ENCODE peak calls at places on chromosomes 7 and 10, in four cellular contexts. M is aorta, Q is ovary, L is astrocyte. V is an unnamed sample.
A peak's percentile ranks its signal among the peaks of the same experiment; 100 is the strongest.

GRCh38 chr7:151711435-151711872 is 165.5 kb downstream of the PRKAG2 start:
- DNase-seq in M (no peak), L (no peak), Q (no peak), V (no peak)

GRCh38 chr7:36597099-36597773 is 127.1 kb downstream of the AOAH start:
- DNase-seq in L (no peak), Q (no peak), M (no peak), V (no peak)

GRCh38 chr7:95309951-95310350 is 14.4 kb downstream of the PON1 start:
- DNase-seq in Q (no peak), M (no peak), L (no peak), V (no peak)

GRCh38 chr10:96670786-96671185 is 49.5 kb downstream of the PIK3AP1 start:
- DNase-seq in M (no peak), Q (no peak), L (peak; percentile 50), V (no peak)

GRCh38 chr7:12942599-12942998 is 255.2 kb downstream of the ARL4A start:
- DNase-seq in M (no peak), Q (no peak), L (peak; percentile 60), V (no peak)

GRCh38 chr7:80766724-80767123 is 128.3 kb downstream of the CD36 start:
- DNase-seq in M (no peak), Q (peak; percentile 40), L (no peak), V (no peak)

GRCh38 chr7:30335763-30336487 is 51.5 kb downstream of the ZNRF2 start:
- DNase-seq in L (peak; percentile 33), Q (no peak), M (no peak), V (no peak)

GRCh38 chr7:101662447-101662998 is 33.4 kb upstream of the MYL10 start:
- DNase-seq in M (no peak), L (no peak), Q (no peak), V (no peak)

GRCh38 chr10:123026266-123026665 is 17.5 kb downstream of the ACADSB start:
- DNase-seq in Q (no peak), L (no peak), M (no peak), V (no peak)

GRCh38 chr10:60798031-60798430 is 19.8 kb downstream of the CDK1 start:
- DNase-seq in M (no peak), Q (no peak), L (no peak), V (no peak)

GRCh38 chr10:930415-931325 is 835 bp downstream of the LARP4B start:
- DNase-seq in Q (peak; percentile 33), M (peak; percentile 57), L (peak; percentile 29), V (peak; percentile 75)

GRCh38 chr7:151705744-151706567 is 171.0 kb downstream of the PRKAG2 start:
- DNase-seq in Q (peak; percentile 64), M (no peak), L (peak; percentile 47), V (no peak)

GRCh38 chr7:91850455-91850854 is 30.0 kb downstream of the MTERF1 start:
- DNase-seq in L (peak; percentile 72), Q (no peak), M (no peak), V (no peak)

GRCh38 chr10:122329416-122329815 is 45.1 kb upstream of the PLEKHA1 start:
- DNase-seq in Q (no peak), L (no peak), M (no peak), V (no peak)

GRCh38 chr10:117884088-117884487 is 162.7 kb downstream of the RAB11FIP2 start:
- DNase-seq in L (no peak), M (no peak), Q (no peak), V (no peak)

GRCh38 chr7:33903770-33904679 is 1.3 kb upstream of the BMPER start:
- DNase-seq in M (peak; percentile 59), Q (peak; percentile 49), L (no peak), V (peak; percentile 84)

DNA sequence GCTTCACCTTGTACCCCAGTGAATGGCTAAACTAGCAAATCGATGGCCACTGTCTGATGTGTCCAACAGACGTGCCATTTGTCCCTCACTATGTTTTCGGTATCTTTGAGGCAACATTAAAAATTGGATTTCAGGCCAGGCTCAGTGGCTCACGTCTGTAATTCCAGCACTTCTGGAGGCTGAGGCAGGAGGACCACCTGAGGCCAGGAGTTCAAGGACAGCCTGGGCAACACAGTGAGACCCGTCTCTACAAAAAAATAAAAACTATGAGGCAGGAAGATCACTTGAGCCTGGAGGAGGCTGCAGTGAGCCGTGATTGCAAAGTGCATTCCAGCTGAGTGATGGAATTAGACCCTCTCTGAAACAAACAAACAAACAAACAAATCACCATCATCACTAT is 8.0 kb downstream of the FAM200A start:
- DNase-seq in Q (no peak), L (no peak), M (no peak), V (no peak)
- H3K9me3 ChIP-seq in Q (peaks cover 5% of the 10 kb centered on the region), L (peaks cover 11% of the 10 kb centered on the region), M (peaks cover 2% of the 10 kb centered on the region), V (peaks cover 3% of the 10 kb centered on the region)

DNA sequence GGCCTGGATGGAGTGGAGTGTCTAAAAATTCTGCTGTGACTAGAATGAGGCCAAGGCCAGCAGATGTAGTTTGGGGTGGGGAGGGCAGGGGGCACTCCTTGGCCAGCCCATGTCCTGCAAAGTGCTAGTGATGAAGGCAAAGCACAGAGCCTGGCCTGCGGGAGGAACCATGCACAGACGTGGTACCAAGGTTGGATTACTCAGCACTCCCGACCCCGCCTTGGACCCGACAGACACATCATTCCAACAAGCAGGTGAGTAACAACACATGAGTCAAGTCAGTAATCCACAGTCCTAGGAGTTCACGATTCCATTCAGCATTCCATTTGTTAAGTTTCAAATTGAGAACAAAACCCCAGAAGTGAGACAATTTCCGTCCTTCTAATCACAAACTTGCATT is 317.3 kb downstream of the TCERG1L start:
- DNase-seq in M (no peak), Q (no peak), L (no peak), V (no peak)
- H3K4me3 ChIP-seq in M (no peak overlapping the region), Q (no peak overlapping the region), L (no peak overlapping the region), V (no peak overlapping the region)

DNA sequence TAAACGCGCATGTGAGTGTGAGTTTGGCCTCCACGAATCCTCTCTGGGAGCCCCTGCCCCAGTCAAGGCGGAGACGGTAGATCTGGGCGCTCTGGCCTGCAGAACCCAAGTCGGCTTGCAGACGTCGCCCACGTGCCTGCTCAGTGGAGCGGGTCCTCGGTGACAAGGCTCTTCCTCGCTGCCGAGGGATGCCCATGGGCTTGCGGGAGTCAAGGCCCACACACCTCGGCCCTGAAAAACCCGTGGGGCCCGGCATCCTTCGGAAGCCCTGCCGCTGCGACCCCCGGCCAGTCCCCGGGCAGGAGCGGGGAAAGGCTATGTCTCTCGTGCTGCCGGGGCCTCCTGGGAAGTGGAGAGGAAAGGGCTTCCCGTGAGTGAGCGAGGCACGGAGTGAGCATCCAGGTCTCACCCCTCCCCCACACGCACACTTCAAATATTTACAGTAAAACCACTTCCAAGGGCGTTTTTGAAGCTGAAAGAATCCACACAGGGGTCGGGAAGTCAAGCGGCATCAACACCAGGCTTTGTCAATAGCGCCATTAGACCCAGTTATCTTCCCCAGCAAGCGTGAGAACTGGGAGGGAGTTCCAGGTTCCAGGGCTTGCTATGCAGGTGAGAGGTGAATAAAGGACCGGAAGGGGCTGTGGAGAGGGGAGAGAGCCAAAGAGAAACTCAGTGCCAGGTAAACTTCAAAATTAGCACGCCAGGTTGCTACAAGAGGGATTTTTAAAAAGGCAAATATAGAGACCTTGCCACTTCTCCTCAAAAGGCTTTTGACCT is 1.1 kb upstream of the MNX1 start:
- DNase-seq in M (no peak), L (no peak), Q (no peak), V (no peak)
- H3K27ac ChIP-seq in M (no peak overlapping the region), L (no peak overlapping the region), Q (no peak overlapping the region), V (no peak overlapping the region)

GRCh38 chr7:128791968-128792319 is at the start of gene CCDC136:
- DNase-seq in Q (no peak), M (no peak), L (no peak), V (no peak)

GRCh38 chr7:128794020-128794419 is 2.3 kb downstream of the CCDC136 start:
- DNase-seq in L (no peak), Q (no peak), M (no peak), V (no peak)

GRCh38 chr7:128793184-128793552 is 1.4 kb downstream of the CCDC136 start:
- DNase-seq in M (no peak), Q (no peak), L (no peak), V (no peak)

GRCh38 chr7:128791121-128791967 is 424 bp upstream of the CCDC136 start:
- DNase-seq in M (peak; percentile 84), L (no peak), Q (peak; percentile 64), V (peak; percentile 91)

DNA sequence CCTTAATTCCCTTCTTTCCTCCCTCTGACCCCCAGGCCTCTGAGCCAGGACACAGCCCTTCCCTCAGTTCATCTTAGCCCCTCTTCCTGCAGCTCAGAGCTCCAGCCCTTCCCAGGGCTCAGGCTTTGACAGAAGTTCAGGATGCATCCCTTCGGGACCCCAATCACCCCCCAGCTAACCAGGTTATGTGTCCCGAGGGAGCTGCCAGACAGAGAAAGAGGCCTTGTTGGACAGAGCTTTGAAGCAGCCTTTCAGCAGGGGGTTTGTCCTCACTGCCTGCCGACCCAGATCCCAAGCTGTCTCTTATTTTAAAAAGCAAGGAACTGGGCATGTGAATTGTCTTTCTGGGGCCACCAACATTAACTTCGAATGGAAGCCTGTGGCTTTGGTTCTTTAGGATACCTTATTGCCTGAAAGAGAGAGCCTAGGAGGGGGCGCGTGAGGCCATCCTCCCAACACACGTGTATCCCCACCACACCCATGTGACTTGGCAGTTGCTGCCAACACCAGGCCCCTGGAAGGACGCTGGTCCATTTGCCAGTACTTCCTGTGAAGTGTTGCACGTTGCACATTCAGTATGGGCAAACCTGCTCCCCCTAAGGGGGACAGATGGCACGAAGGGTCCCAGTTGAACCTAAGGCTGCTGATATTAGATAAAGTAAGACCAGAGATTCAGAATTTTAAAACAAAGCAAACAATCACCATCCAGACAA is 859 bp downstream of the CCDC136 start:
- DNase-seq in L (no peak), Q (no peak), M (no peak), V (no peak)
- H3K9me3 ChIP-seq in L (no peaks in the 10 kb centered on the region), Q (no peaks in the 10 kb centered on the region), M (no peaks in the 10 kb centered on the region), V (no peaks in the 10 kb centered on the region)

V was measured in right cardiac atrium.